ENCODE peak calls at places on chromosome 17, in nine cellular contexts. K is body of pancreas; N is CD4-positive, alpha-beta memory T cell; G is cardiac fibroblast; X is upper lobe of right lung; J is neural progenitor cell; T is mesendoderm; O is GM23338; Q is AG09309. Z is an unnamed sample.

GRCh38 chr17:32275060-32276042 is 9.7 kb downstream of the RHBDL3 start:
- DNase-seq in K (no peak), N (no peak), G (peak; percentile 92), X (no peak), J (no peak), T (peak; percentile 92), O (peak; percentile 72), Q (peak; percentile 40), Z (no peak)

GRCh38 chr17:54899721-54900456 is 763 bp upstream of the TOM1L1 start:
- DNase-seq in K (peak; percentile 5), N (no peak), G (no peak), X (no peak), J (peak; percentile 58), T (peak; percentile 89), O (peak; percentile 70), Q (no peak), Z (no peak)

GRCh38 chr17:55117063-55117611 is 147.6 kb upstream of the HLF start:
- DNase-seq in K (no peak), N (no peak), G (peak; percentile 51), X (no peak), J (no peak), T (no peak), O (no peak), Q (no peak), Z (peak; percentile 3)

GRCh38 chr17:19341641-19342610 is 20.6 kb downstream of the B9D1 start:
- DNase-seq in K (no peak), N (no peak), G (no peak), X (peak; percentile 59), J (no peak), T (peak; percentile 56), O (peak; percentile 33), Q (no peak), Z (no peak)

GRCh38 chr17:79754359-79754758 is 23.6 kb upstream of the CBX2 start:
- DNase-seq in K (no peak), N (no peak), G (no peak), X (no peak), J (no peak), T (no peak), O (no peak), Q (no peak), Z (no peak)

GRCh38 chr17:80284631-80285030 is 24.0 kb downstream of the RNF213 start:
- DNase-seq in K (no peak), N (no peak), G (no peak), X (no peak), J (peak; percentile 63), T (peak; percentile 50), O (peak; percentile 71), Q (no peak), Z (no peak)

GRCh38 chr17:44005865-44006580 is 1.6 kb downstream of the NAGS start:
- DNase-seq in K (peak; percentile 55), N (peak; percentile 58), G (no peak), X (peak; percentile 85), J (peak; percentile 83), T (peak; percentile 75), O (peak; percentile 77), Q (no peak), Z (no peak)

GRCh38 chr17:77320046-77320445 is 179.3 kb downstream of the SEC14L1 start:
- DNase-seq in K (no peak), N (no peak), G (peak; percentile 83), X (peak; percentile 69), J (no peak), T (no peak), O (no peak), Q (no peak), Z (no peak)

GRCh38 chr17:57774872-57775271 is 29.8 kb upstream of the CCDC182 start:
- DNase-seq in K (no peak), N (no peak), G (no peak), X (no peak), J (no peak), T (no peak), O (no peak), Q (no peak), Z (no peak)

GRCh38 chr17:80441133-80441578 is 26.2 kb downstream of the ENDOV start:
- DNase-seq in K (no peak), N (peak; percentile 41), G (peak; percentile 33), X (no peak), J (peak; percentile 92), T (peak; percentile 73), O (peak; percentile 89), Q (no peak), Z (no peak)

GRCh38 chr17:32310927-32311568 is 30.9 kb downstream of the C17orf75 start:
- DNase-seq in K (no peak), N (no peak), G (peak; percentile 11), X (no peak), J (peak; percentile 49), T (no peak), O (peak; percentile 69), Q (no peak), Z (no peak)

GRCh38 chr17:49315974-49316570 is 46.0 kb downstream of the ZNF652 start:
- DNase-seq in K (no peak), N (no peak), G (peak; percentile 47), X (no peak), J (no peak), T (no peak), O (no peak), Q (no peak), Z (no peak)

GRCh38 chr17:58533616-58534188 is 19.3 kb upstream of the MTMR4 start:
- DNase-seq in K (no peak), N (no peak), G (no peak), X (no peak), J (no peak), T (no peak), O (no peak), Q (no peak), Z (no peak)

GRCh38 chr17:2865228-2865627 is 69.0 kb downstream of the RAP1GAP2 start:
- DNase-seq in K (peak; percentile 86), N (no peak), G (no peak), X (no peak), J (no peak), T (no peak), O (no peak), Q (no peak), Z (no peak)

GRCh38 chr17:38602862-38603785 is 2.6 kb downstream of the SRCIN1 start:
- DNase-seq in K (no peak), N (no peak), G (no peak), X (no peak), J (peak; percentile 43), T (peak; percentile 64), O (peak; percentile 73), Q (no peak), Z (no peak)

GRCh38 chr17:5630434-5630833 is 46.1 kb upstream of the NLRP1 start:
- DNase-seq in K (no peak), N (no peak), G (peak; percentile 86), X (no peak), J (no peak), T (no peak), O (no peak), Q (peak; percentile 10), Z (no peak)

GRCh38 chr17:66296289-66296725 is 6.1 kb upstream of the PRKCA start:
- DNase-seq in K (no peak), N (no peak), G (no peak), X (no peak), J (no peak), T (no peak), O (no peak), Q (no peak), Z (peak; percentile 38)

GRCh38 chr17:65750166-65750565 is 188.7 kb upstream of the AXIN2 start:
- DNase-seq in K (no peak), N (no peak), G (no peak), X (no peak), J (no peak), T (no peak), O (no peak), Q (no peak), Z (no peak)

GRCh38 chr17:489758-490329 is 137.2 kb upstream of the RPH3AL start:
- DNase-seq in K (peak; percentile 29), N (peak; percentile 76), G (peak; percentile 32), X (peak; percentile 70), J (peak; percentile 52), T (peak; percentile 61), O (peak; percentile 61), Q (no peak), Z (no peak)

GRCh38 chr17:80115159-80115558 is 13.8 kb downstream of the GAA start:
- DNase-seq in K (no peak), N (no peak), G (no peak), X (no peak), J (no peak), T (no peak), O (no peak), Q (no peak), Z (no peak)

GRCh38 chr17:40886090-40886489 is 1.0 kb upstream of the KRT20 start:
- DNase-seq in K (no peak), N (no peak), G (peak; percentile 5), X (no peak), J (no peak), T (peak; percentile 67), O (no peak), Q (peak; percentile 40), Z (no peak)

DNA sequence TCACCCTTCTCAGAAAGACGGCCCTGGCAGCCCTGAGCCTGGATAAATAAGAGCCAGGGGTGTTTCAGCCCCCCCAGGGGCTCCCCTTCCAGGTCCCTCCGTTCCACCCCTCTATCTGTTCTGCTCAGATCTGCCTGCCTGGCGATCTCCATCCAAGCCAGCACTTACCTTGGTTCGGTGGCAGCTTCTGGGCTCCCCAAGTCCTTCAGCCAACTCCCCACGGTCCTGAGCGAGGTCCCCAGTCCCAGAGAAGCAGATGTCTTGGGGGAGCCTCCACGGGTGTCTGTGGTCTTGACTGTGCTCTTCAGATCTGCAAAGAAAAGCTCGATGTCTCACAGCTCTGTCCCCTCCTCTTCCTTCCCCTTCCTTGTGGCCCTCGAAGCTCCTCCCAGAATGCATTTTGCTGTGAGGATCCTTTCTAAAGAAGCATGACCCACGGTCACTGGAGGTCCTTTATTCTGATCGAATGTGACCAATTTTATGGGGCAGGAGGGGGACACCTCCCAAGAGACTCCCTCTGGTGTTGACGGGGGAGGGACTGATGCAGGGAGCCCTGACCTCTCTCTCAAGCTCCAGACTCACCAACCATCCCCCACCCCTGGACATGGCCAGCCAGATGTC is at the start of gene PIK3R6:
- DNase-seq in K (no peak), N (no peak), G (no peak), X (no peak), J (no peak), T (no peak), O (no peak), Q (no peak), Z (no peak)
- H3K4me3 ChIP-seq in K (no peak within 1 kb of the TSS), N (no peak within 1 kb of the TSS), G (no peak within 1 kb of the TSS), X (peak within 1 kb of the TSS; percentile 28), J (no peak within 1 kb of the TSS), T (no peak within 1 kb of the TSS), O (no peak within 1 kb of the TSS), Q (no peak within 1 kb of the TSS), Z (no peak within 1 kb of the TSS)

GRCh38 chr17:45171338-45172231 is 9.9 kb downstream of the HEXIM2 start:
- DNase-seq in K (peak; percentile 58), N (no peak), G (no peak), X (peak; percentile 71), J (peak; percentile 79), T (peak; percentile 61), O (peak; percentile 74), Q (no peak), Z (no peak)
- H3K4me3 ChIP-seq in K (no peak overlapping the region), N (no peak overlapping the region), G (no peak overlapping the region), X (peak overlapping the region; percentile 20), J (no peak overlapping the region), T (no peak overlapping the region), O (peak overlapping the region; percentile 42), Q (peak overlapping the region; percentile 40), Z (no peak overlapping the region)

GRCh38 chr17:76276461-76277299 is 11.5 kb downstream of the UBALD2 start:
- DNase-seq in K (no peak), N (peak; percentile 7), G (no peak), X (no peak), J (no peak), T (peak; percentile 79), O (no peak), Q (peak; percentile 33), Z (no peak)
- H3K4me3 ChIP-seq in K (no peak overlapping the region), N (no peak overlapping the region), G (no peak overlapping the region), X (no peak overlapping the region), J (no peak overlapping the region), T (no peak overlapping the region), O (no peak overlapping the region), Q (no peak overlapping the region), Z (no peak overlapping the region)

GRCh38 chr17:75568412-75569255 is 19.0 kb upstream of the MYO15B start:
- DNase-seq in K (no peak), N (no peak), G (no peak), X (no peak), J (no peak), T (no peak), O (no peak), Q (no peak), Z (no peak)
- H3K4me3 ChIP-seq in K (no peak overlapping the region), N (no peak overlapping the region), G (no peak overlapping the region), X (no peak overlapping the region), J (no peak overlapping the region), T (no peak overlapping the region), O (no peak overlapping the region), Q (no peak overlapping the region), Z (no peak overlapping the region)